ENCODE peak calls at places on chromosomes 1 and 21, in four cellular contexts. D, O, L and J are unnamed samples.

GRCh38 chr21:27108228-27108627 is 141.3 kb upstream of the ADAMTS5 start:
- DNase-seq in D (no peak), O (no peak), L (no peak), J (no peak)

GRCh38 chr1:95953005-95953404 is 719.0 kb downstream of the RWDD3 start:
- DNase-seq in D (no peak), O (no peak), L (no peak), J (no peak)

GRCh38 chr1:155062702-155063411 is 683 bp upstream of the EFNA4 start:
- DNase-seq in D (peak; percentile 42), O (peak; percentile 73), L (peak; percentile 72), J (no peak)

GRCh38 chr1:44472614-44473262 is 67.7 kb downstream of the RNF220 start:
- DNase-seq in D (no peak), O (no peak), L (no peak), J (no peak)

GRCh38 chr1:5226390-5226704 is 571.9 kb downstream of the AJAP1 start:
- DNase-seq in D (no peak), O (no peak), L (no peak), J (no peak)

GRCh38 chr1:3451994-3452865 is 2.2 kb upstream of the ARHGEF16 start:
- DNase-seq in D (no peak), O (no peak), L (no peak), J (no peak)

GRCh38 chr1:37149296-37149695 is 115.0 kb upstream of the GRIK3 start:
- DNase-seq in D (no peak), O (no peak), L (no peak), J (no peak)

GRCh38 chr1:212749924-212750535 is 41.5 kb downstream of the NSL1 start:
- DNase-seq in D (no peak), O (peak; percentile 48), L (no peak), J (peak; percentile 49)

GRCh38 chr1:3955196-3955772 is 55.2 kb upstream of the C1orf174 start:
- DNase-seq in D (no peak), O (no peak), L (no peak), J (no peak)

GRCh38 chr21:33849839-33850238 is 65.8 kb downstream of the ATP5PO start:
- DNase-seq in D (no peak), O (no peak), L (no peak), J (peak; percentile 9)

GRCh38 chr1:84782881-84783280 is 92.6 kb upstream of the SSX2IP start:
- DNase-seq in D (no peak), O (no peak), L (no peak), J (no peak)

GRCh38 chr1:96159379-96159778 is 562.2 kb upstream of the PTBP2 start:
- DNase-seq in D (no peak), O (no peak), L (no peak), J (no peak)

GRCh38 chr1:115062542-115063004 is 26.7 kb downstream of the TSPAN2 start:
- DNase-seq in D (no peak), O (no peak), L (peak; percentile 89), J (no peak)

GRCh38 chr21:28959367-28960099 is 33.1 kb downstream of the LTN1 start:
- DNase-seq in D (no peak), O (no peak), L (no peak), J (no peak)

GRCh38 chr1:39954870-39955546 is at the start of gene MFSD2A:
- DNase-seq in D (peak; percentile 94), O (peak; percentile 96), L (peak; percentile 85), J (peak; percentile 100)

GRCh38 chr1:93899543-93900207 is 9.6 kb downstream of the GCLM start:
- DNase-seq in D (no peak), O (no peak), L (no peak), J (no peak)

GRCh38 chr1:65362545-65362944 is 53.2 kb downstream of the DNAJC6 start:
- DNase-seq in D (no peak), O (no peak), L (no peak), J (peak; percentile 7)

GRCh38 chr1:35637401-35637809 is 3.9 kb downstream of the PSMB2 start:
- DNase-seq in D (no peak), O (no peak), L (no peak), J (peak; percentile 35)

GRCh38 chr1:30473920-30474817 is 249.2 kb downstream of the MATN1 start:
- DNase-seq in D (no peak), O (no peak), L (no peak), J (no peak)

GRCh38 chr1:77370161-77370560 is 88.3 kb downstream of the AK5 start:
- DNase-seq in D (no peak), O (no peak), L (no peak), J (no peak)

GRCh38 chr1:33143181-33143580 is 38.7 kb downstream of the TRIM62 start:
- DNase-seq in D (no peak), O (no peak), L (no peak), J (no peak)

GRCh38 chr1:203465943-203466342 is 9.7 kb upstream of the PRELP start:
- DNase-seq in D (peak; percentile 31), O (no peak), L (no peak), J (no peak)

GRCh38 chr1:60171793-60172192 is 98.2 kb upstream of the C1orf87 start:
- DNase-seq in D (no peak), O (no peak), L (no peak), J (no peak)

GRCh38 chr1:228548788-228549187 is 61.6 kb downstream of the RNF187 start:
- DNase-seq in D (no peak), O (no peak), L (no peak), J (no peak)

GRCh38 chr1:121459235-121459634 is 274.5 kb downstream of the SRGAP2C start:
- DNase-seq in D (no peak), O (no peak), L (no peak), J (no peak)

GRCh38 chr1:116415699-116416533 is 42.9 kb downstream of the ATP1A1 start:
- DNase-seq in D (peak; percentile 12), O (no peak), L (no peak), J (no peak)

GRCh38 chr1:67630438-67631045 is 54.5 kb upstream of the GADD45A start:
- DNase-seq in D (no peak), O (no peak), L (no peak), J (no peak)

GRCh38 chr1:19011832-19012231 is 55.4 kb upstream of the IFFO2 start:
- DNase-seq in D (no peak), O (no peak), L (no peak), J (no peak)

GRCh38 chr1:221766210-221766609 is 24.3 kb upstream of the DUSP10 start:
- DNase-seq in D (no peak), O (no peak), L (no peak), J (no peak)